ENCODE peak calls at places on chromosomes 7 and 10, in six cellular contexts. One of them, this sample, is unnamed.

GRCh38 chr10:51162002-51162401 is 87.7 kb downstream of the PRKG1 start:
- DNase-seq in GM12878: no peak
- DNase-seq in GM12891: no peak
- DNase-seq in K562: no peak
- DNase-seq in HepG2: no peak
- DNase-seq in H1: no peak
- DNase-seq in this sample: no peak

GRCh38 chr7:100430450-100431285 is 1.0 kb downstream of the MEPCE start:
- DNase-seq in GM12878: no peak
- DNase-seq in GM12891: no peak
- DNase-seq in K562: no peak
- DNase-seq in HepG2: no peak
- DNase-seq in H1: no peak
- DNase-seq in this sample: no peak

GRCh38 chr7:3039787-3040186 is 3.9 kb downstream of the CARD11 start:
- DNase-seq in GM12878: no peak
- DNase-seq in GM12891: no peak
- DNase-seq in K562: no peak
- DNase-seq in HepG2: no peak
- DNase-seq in H1: no peak
- DNase-seq in this sample: no peak

GRCh38 chr7:28941633-28942032 is 16.5 kb downstream of the TRIL start:
- DNase-seq in GM12878: no peak
- DNase-seq in GM12891: no peak
- DNase-seq in K562: no peak
- DNase-seq in HepG2: no peak
- DNase-seq in H1: no peak
- DNase-seq in this sample: no peak

GRCh38 chr7:108222236-108222892 is 92.2 kb upstream of the LAMB4 start:
- DNase-seq in GM12878: no peak
- DNase-seq in GM12891: no peak
- DNase-seq in K562: no peak
- DNase-seq in HepG2: peak
- DNase-seq in H1: no peak
- DNase-seq in this sample: no peak

GRCh38 chr10:98624963-98625362 is 178.2 kb upstream of the HPS1 start:
- DNase-seq in GM12878: no peak
- DNase-seq in GM12891: no peak
- DNase-seq in K562: no peak
- DNase-seq in HepG2: no peak
- DNase-seq in H1: no peak
- DNase-seq in this sample: no peak

GRCh38 chr10:59090804-59091203 is 85.6 kb upstream of the PHYHIPL start:
- DNase-seq in GM12878: no peak
- DNase-seq in GM12891: no peak
- DNase-seq in K562: no peak
- DNase-seq in HepG2: no peak
- DNase-seq in H1: no peak
- DNase-seq in this sample: no peak

GRCh38 chr10:99235469-99235871 is at the start of gene HPSE2:
- DNase-seq in GM12878: no peak
- DNase-seq in GM12891: no peak
- DNase-seq in K562: no peak
- DNase-seq in HepG2: no peak
- DNase-seq in H1: no peak
- DNase-seq in this sample: no peak

GRCh38 chr10:133238066-133238804 is 580 bp downstream of the VENTX start:
- DNase-seq in GM12878: no peak
- DNase-seq in GM12891: no peak
- DNase-seq in K562: no peak
- DNase-seq in HepG2: no peak
- DNase-seq in H1: no peak
- DNase-seq in this sample: no peak

GRCh38 chr7:88927-89921 is 103.1 kb upstream of the FAM20C start:
- DNase-seq in GM12878: no peak
- DNase-seq in GM12891: no peak
- DNase-seq in K562: no peak
- DNase-seq in HepG2: no peak
- DNase-seq in H1: no peak
- DNase-seq in this sample: no peak

GRCh38 chr10:122990278-122990677 is 10.1 kb downstream of the PSTK start:
- DNase-seq in GM12878: no peak
- DNase-seq in GM12891: no peak
- DNase-seq in K562: no peak
- DNase-seq in HepG2: no peak
- DNase-seq in H1: no peak
- DNase-seq in this sample: no peak

GRCh38 chr7:16818732-16819131 is 13.9 kb upstream of the AGR2 start:
- DNase-seq in GM12878: no peak
- DNase-seq in GM12891: no peak
- DNase-seq in K562: peak
- DNase-seq in HepG2: no peak
- DNase-seq in H1: no peak
- DNase-seq in this sample: no peak

GRCh38 chr10:129864601-129865126 is 99.4 kb downstream of the EBF3 start:
- DNase-seq in GM12878: no peak
- DNase-seq in GM12891: no peak
- DNase-seq in K562: no peak
- DNase-seq in HepG2: no peak
- DNase-seq in H1: no peak
- DNase-seq in this sample: no peak

GRCh38 chr10:96044686-96045085 is 1.3 kb downstream of the CCNJ start:
- DNase-seq in GM12878: no peak
- DNase-seq in GM12891: no peak
- DNase-seq in K562: no peak
- DNase-seq in HepG2: peak
- DNase-seq in H1: no peak
- DNase-seq in this sample: no peak

GRCh38 chr7:83468251-83468739 is 180.6 kb downstream of the SEMA3E start:
- DNase-seq in GM12878: peak
- DNase-seq in GM12891: peak
- DNase-seq in K562: peak
- DNase-seq in HepG2: peak
- DNase-seq in H1: no peak
- DNase-seq in this sample: peak

GRCh38 chr10:112363696-112364688 is 9.9 kb upstream of the ACSL5 start:
- DNase-seq in GM12878: no peak
- DNase-seq in GM12891: no peak
- DNase-seq in K562: no peak
- DNase-seq in HepG2: no peak
- DNase-seq in H1: no peak
- DNase-seq in this sample: no peak

GRCh38 chr10:507908-508444 is 181.5 kb downstream of the DIP2C start:
- DNase-seq in GM12878: no peak
- DNase-seq in GM12891: no peak
- DNase-seq in K562: no peak
- DNase-seq in HepG2: no peak
- DNase-seq in H1: no peak
- DNase-seq in this sample: no peak

GRCh38 chr10:16995867-16996529 is 133.6 kb downstream of the CUBN start:
- DNase-seq in GM12878: no peak
- DNase-seq in GM12891: no peak
- DNase-seq in K562: peak
- DNase-seq in HepG2: no peak
- DNase-seq in H1: no peak
- DNase-seq in this sample: no peak
- TF ChIP-seq POLR2A in GM12878: no peak
- TF ChIP-seq POLR2A in GM12891: no peak
- TF ChIP-seq POLR2A in K562: no peak
- TF ChIP-seq POLR2A in HepG2: no peak
- TF ChIP-seq POLR2A in H1: no peak
- TF ChIP-seq POLR2A in this sample: no peak

GRCh38 chr7:84510501-84510900 is 315.9 kb upstream of the SEMA3A start:
- DNase-seq in GM12878: no peak
- DNase-seq in GM12891: no peak
- DNase-seq in K562: no peak
- DNase-seq in HepG2: no peak
- DNase-seq in H1: no peak
- DNase-seq in this sample: no peak
- TF ChIP-seq TAF1 in GM12878: no peak
- TF ChIP-seq TAF1 in GM12891: no peak
- TF ChIP-seq TAF1 in K562: no peak
- TF ChIP-seq TAF1 in HepG2: no peak
- TF ChIP-seq TAF1 in H1: no peak
- TF ChIP-seq TAF1 in this sample: no peak

GRCh38 chr10:118953999-118954398 is 75.5 kb upstream of the NANOS1 start:
- DNase-seq in GM12878: no peak
- DNase-seq in GM12891: no peak
- DNase-seq in K562: no peak
- DNase-seq in HepG2: no peak
- DNase-seq in H1: no peak
- DNase-seq in this sample: no peak
- TF ChIP-seq POLR2AphosphoS5 in GM12878: no peak
- TF ChIP-seq POLR2AphosphoS5 in GM12891: no peak
- TF ChIP-seq POLR2AphosphoS5 in K562: no peak
- TF ChIP-seq POLR2AphosphoS5 in HepG2: no peak
- TF ChIP-seq POLR2AphosphoS5 in H1: no peak
- TF ChIP-seq POLR2AphosphoS5 in this sample: no peak

DNA sequence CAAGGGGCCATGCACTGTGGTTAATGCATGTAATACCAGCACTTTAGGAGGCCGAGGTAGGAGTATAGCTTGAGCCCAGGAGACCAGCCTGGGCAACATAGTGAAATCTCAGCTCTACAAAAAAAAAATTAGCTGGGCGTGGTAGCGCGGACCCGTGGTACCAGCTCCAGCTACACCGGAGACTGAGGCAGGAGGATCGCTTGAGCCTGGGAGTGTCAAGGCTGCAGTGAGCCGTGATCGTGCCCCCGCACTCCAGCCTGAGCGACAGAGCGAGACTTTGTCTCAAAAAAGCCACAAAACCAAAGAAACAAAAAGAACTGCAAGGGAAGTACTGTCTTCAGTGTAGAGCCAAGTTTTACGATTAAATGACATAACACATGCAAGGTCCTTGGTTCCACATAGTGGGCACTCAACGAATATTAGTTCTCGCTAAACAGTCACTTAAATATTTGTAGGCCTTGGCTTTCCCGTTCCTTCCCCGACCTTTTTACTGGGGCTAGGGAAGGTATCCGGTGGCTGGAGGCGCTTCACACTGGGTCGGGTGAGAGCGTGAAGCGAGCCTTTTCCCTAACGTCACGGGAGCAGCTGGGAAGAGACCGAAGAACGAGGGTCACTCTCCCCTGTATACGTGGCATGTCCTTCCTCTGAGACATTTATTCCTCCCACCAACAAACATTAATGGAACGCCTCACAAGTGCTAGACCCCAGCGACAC is 995 bp upstream of the SND1 start:
- DNase-seq in GM12878: no peak
- DNase-seq in GM12891: no peak
- DNase-seq in K562: no peak
- DNase-seq in HepG2: no peak
- DNase-seq in H1: no peak
- DNase-seq in this sample: peak
- TF ChIP-seq POLR2A in GM12878: no peak
- TF ChIP-seq POLR2A in GM12891: no peak
- TF ChIP-seq POLR2A in K562: no peak
- TF ChIP-seq POLR2A in HepG2: no peak
- TF ChIP-seq POLR2A in H1: peak
- TF ChIP-seq POLR2A in this sample: no peak

DNA sequence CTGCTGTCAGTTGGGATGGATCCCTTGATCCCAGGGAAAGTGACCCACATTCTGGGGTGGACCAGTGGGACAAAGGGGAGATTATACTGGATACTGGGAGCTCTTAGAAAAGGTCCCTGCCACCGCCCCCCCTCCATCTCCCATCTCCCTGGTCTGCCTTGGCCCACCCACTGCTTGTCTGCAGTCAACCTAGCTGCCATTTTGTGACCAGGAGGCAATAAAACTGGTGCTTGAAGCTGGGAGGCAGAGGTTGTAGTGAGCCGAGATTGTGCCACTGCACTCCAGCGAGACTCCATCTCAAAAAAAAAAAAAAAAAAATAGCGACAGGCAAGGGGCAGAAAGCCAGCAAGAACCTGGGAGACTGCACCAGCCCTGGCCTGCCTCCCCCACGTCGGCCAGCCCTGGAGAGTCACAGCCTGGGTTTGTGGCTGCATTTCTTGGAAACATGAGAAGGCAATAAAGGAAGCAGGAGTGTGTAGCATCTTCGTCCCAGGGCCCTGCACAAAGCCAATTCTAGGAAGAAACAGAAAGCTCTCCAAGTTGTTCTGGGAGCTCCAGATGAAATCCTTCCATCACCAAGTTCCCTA is 4.7 kb upstream of the ARPC1B start:
- DNase-seq in GM12878: no peak
- DNase-seq in GM12891: no peak
- DNase-seq in K562: peak
- DNase-seq in HepG2: no peak
- DNase-seq in H1: no peak
- DNase-seq in this sample: no peak
- TF ChIP-seq TAF1 in GM12878: no peak
- TF ChIP-seq TAF1 in GM12891: no peak
- TF ChIP-seq TAF1 in K562: no peak
- TF ChIP-seq TAF1 in HepG2: no peak
- TF ChIP-seq TAF1 in H1: no peak
- TF ChIP-seq TAF1 in this sample: no peak

GRCh38 chr7:111558948-111559347 is 3.3 kb downstream of the IMMP2L start:
- DNase-seq in GM12878: no peak
- DNase-seq in GM12891: no peak
- DNase-seq in K562: no peak
- DNase-seq in HepG2: no peak
- DNase-seq in H1: no peak
- DNase-seq in this sample: no peak
- TF ChIP-seq POLR2AphosphoS5 in GM12878: no peak
- TF ChIP-seq POLR2AphosphoS5 in GM12891: no peak
- TF ChIP-seq POLR2AphosphoS5 in K562: no peak
- TF ChIP-seq POLR2AphosphoS5 in HepG2: no peak
- TF ChIP-seq POLR2AphosphoS5 in H1: no peak
- TF ChIP-seq POLR2AphosphoS5 in this sample: no peak

DNA sequence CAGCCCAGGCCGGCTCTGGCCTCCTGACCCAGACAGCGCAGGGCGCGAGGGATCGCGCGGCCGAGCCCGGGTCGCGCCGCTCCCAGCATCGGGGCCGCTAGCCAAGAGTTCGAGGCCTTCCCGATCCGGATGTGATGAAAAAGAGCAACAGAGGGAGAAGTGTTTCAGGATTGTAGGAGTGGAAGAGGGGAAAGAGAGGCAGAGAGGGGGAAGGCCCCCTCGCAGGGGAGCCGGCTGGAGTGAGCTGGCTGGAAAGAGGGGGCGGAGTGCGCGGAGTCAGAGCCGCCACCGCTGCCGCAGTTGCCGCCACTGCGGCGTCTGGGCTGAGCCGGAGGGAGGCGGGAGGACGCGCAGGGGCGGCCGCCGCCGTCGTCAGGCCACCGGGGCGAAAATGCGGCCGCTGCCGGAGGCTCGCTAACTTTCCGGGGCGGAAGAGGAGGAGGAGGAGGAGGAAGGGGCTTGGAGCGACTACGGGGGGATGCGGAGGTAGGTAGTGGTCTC is 307 bp downstream of the MDFIC start:
- DNase-seq in GM12878: no peak
- DNase-seq in GM12891: peak
- DNase-seq in K562: no peak
- DNase-seq in HepG2: no peak
- DNase-seq in H1: no peak
- DNase-seq in this sample: peak
- TF ChIP-seq POLR2A in GM12878: peak
- TF ChIP-seq POLR2A in GM12891: peak
- TF ChIP-seq POLR2A in K562: no peak
- TF ChIP-seq POLR2A in HepG2: no peak
- TF ChIP-seq POLR2A in H1: peak
- TF ChIP-seq POLR2A in this sample: peak